ENCODE peak calls at places on chromosomes 11 and 22, in four cellular contexts. J, I, L and T are unnamed samples.

GRCh38 chr11:534592-535518 is 521 bp downstream of the HRAS start:
- DNase-seq in J (no peak), I (no peak), L (no peak), T (no peak)

GRCh38 chr11:102220728-102221467 is 96.4 kb upstream of the BIRC3 start:
- DNase-seq in I (no peak), J (no peak), L (no peak), T (no peak)

GRCh38 chr11:125063429-125064043 is 431 bp downstream of the SLC37A2 start:
- DNase-seq in I (no peak), L (no peak), J (no peak), T (no peak)

GRCh38 chr11:107770546-107770945 is 58.7 kb upstream of the SLN start:
- DNase-seq in J (no peak), L (peak; percentile 16), I (no peak), T (no peak)

GRCh38 chr22:21573293-21573734 is 5.8 kb downstream of the UBE2L3 start:
- DNase-seq in L (no peak), J (no peak), I (no peak), T (no peak)

GRCh38 chr22:45757068-45757467 is 85.4 kb downstream of the ATXN10 start:
- DNase-seq in L (peak; percentile 53), I (no peak), J (no peak), T (peak; percentile 87)

GRCh38 chr22:49396817-49397216 is 430.9 kb downstream of the BRD1 start:
- DNase-seq in I (no peak), L (no peak), J (no peak), T (peak; percentile 57)

GRCh38 chr11:15668718-15669117 is 554.0 kb downstream of the INSC start:
- DNase-seq in I (no peak), J (no peak), L (no peak), T (peak; percentile 8)

GRCh38 chr22:45976351-45977002 is 485 bp downstream of the WNT7B start:
- DNase-seq in L (no peak), J (no peak), I (no peak), T (no peak)

GRCh38 chr11:36427079-36427478 is 83.0 kb downstream of the TRAF6 start:
- DNase-seq in J (no peak), I (no peak), L (no peak), T (no peak)

GRCh38 chr11:22656128-22656527 is 10.3 kb upstream of the GAS2 start:
- DNase-seq in I (no peak), J (no peak), L (no peak), T (no peak)

GRCh38 chr11:44309483-44310197 is at the start of gene ALX4:
- DNase-seq in I (no peak), J (no peak), L (peak; percentile 51), T (no peak)

GRCh38 chr11:33690290-33691050 is 10.2 kb downstream of the C11orf91 start:
- DNase-seq in L (peak; percentile 96), J (peak; percentile 76), I (peak; percentile 96), T (no peak)

GRCh38 chr11:67268036-67268683 is 1.9 kb downstream of the GRK2 start:
- DNase-seq in L (no peak), J (peak; percentile 17), I (no peak), T (no peak)

GRCh38 chr22:44729391-44730012 is 22.9 kb upstream of the ARHGAP8 start:
- DNase-seq in L (peak; percentile 24), I (peak; percentile 16), J (peak; percentile 55), T (no peak)

GRCh38 chr11:6402561-6402981 is 12.3 kb downstream of the SMPD1 start:
- DNase-seq in L (no peak), I (no peak), J (no peak), T (no peak)

GRCh38 chr11:47332791-47333525 is 19.5 kb downstream of the MYBPC3 start:
- DNase-seq in I (no peak), L (no peak), J (no peak), T (no peak)

GRCh38 chr22:46684706-46685105 is 53.3 kb downstream of the CERK start:
- DNase-seq in L (no peak), I (no peak), J (no peak), T (no peak)

GRCh38 chr11:44693654-44694119 is 33.1 kb upstream of the TSPAN18 start:
- DNase-seq in I (no peak), L (no peak), J (no peak), T (no peak)

GRCh38 chr22:45302047-45302446 is 7.7 kb upstream of the FAM118A start:
- DNase-seq in I (peak; percentile 70), L (peak; percentile 65), J (no peak), T (no peak)

GRCh38 chr11:693887-694562 is 997 bp downstream of the DEAF1 start:
- DNase-seq in I (no peak), J (peak; percentile 55), L (no peak), T (no peak)

GRCh38 chr11:106131998-106132397 is 54.5 kb downstream of the AASDHPPT start:
- DNase-seq in I (no peak), J (no peak), L (no peak), T (no peak)

GRCh38 chr11:107859459-107860239 is 1.1 kb upstream of the SLC35F2 start:
- DNase-seq in I (no peak), L (no peak), J (no peak), T (no peak)

GRCh38 chr11:75771646-75772410 is 3.2 kb downstream of the DGAT2 start:
- DNase-seq in I (peak; percentile 87), J (no peak), L (peak; percentile 11), T (no peak)

GRCh38 chr11:596374-596773 is 19.4 kb downstream of the IRF7 start:
- DNase-seq in J (no peak), I (no peak), L (no peak), T (no peak)

GRCh38 chr11:65492637-65493366 is 6.0 kb upstream of the MALAT1 start:
- DNase-seq in I (no peak), L (no peak), J (peak; percentile 97), T (no peak)

GRCh38 chr22:50082961-50083461 is 2.2 kb downstream of the MLC1 start:
- DNase-seq in L (no peak), J (no peak), I (no peak), T (no peak)

GRCh38 chr11:18105802-18106574 is at the start of gene SAAL1:
- DNase-seq in I (peak; percentile 17), J (peak; percentile 68), L (no peak), T (peak; percentile 94)
- TF ChIP-seq CTCF in I (peak; percentile 57), J (peak; percentile 58), L (peak; percentile 75), T (peak; percentile 84)

GRCh38 chr11:72239849-72240460 is 4.0 kb downstream of the PHOX2A start:
- DNase-seq in L (no peak), I (no peak), J (no peak), T (no peak)
- TF ChIP-seq CTCF in L (no peak), I (no peak), J (no peak), T (no peak)

DNA sequence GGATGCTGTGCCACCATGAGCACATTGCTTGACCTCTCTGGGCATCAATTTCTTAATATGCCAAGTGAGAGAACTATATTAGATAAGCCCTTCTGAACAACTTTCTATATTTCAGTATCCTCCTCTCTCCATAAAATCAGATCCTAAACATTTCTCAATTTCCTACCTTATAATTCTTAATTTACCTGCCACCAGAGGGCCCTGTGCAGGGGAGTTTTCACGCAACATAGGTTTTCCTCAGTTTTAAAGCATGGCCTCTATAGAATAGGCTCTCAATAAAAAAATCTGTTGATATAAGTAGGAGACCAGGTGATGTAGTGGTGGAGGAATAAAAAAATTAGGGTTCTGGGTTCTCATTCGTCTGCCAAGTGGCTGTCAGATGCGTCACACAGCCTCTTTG is 83.7 kb upstream of the DBX1 start:
- DNase-seq in J (no peak), L (no peak), I (no peak), T (no peak)
- TF ChIP-seq CTCF in J (no peak), L (peak; percentile 30), I (peak; percentile 29), T (peak; percentile 37)

GRCh38 chr11:73662445-73663157 is 16.2 kb downstream of the PLEKHB1 start:
- DNase-seq in I (no peak), J (no peak), L (no peak), T (no peak)
- TF ChIP-seq CTCF in I (no peak), J (no peak), L (no peak), T (no peak)

GRCh38 chr11:115678942-115679341 is 174.7 kb upstream of the CADM1 start:
- DNase-seq in J (no peak), I (no peak), L (no peak), T (no peak)
- TF ChIP-seq CTCF in J (no peak), I (no peak), L (no peak), T (no peak)

GRCh38 chr11:30987819-30988218 is 381.7 kb downstream of the DCDC1 start:
- DNase-seq in I (no peak), J (no peak), L (no peak), T (no peak)
- TF ChIP-seq CTCF in I (no peak), J (no peak), L (no peak), T (no peak)